ENCODE peak calls at places on chromosomes 1 and 21, in ten cellular contexts. O, B, A, G, J, C, E, V, U and Q are unnamed samples.

GRCh38 chr1:182584746-182585145 is 4.3 kb downstream of the RNASEL start:
- DNase-seq in B (no peak), U (no peak), C (no peak), O (no peak), V (no peak), G (no peak), J (no peak), E (no peak), A (no peak), Q (no peak)

GRCh38 chr1:103337779-103338178 is 187.7 kb upstream of the RNPC3 start:
- DNase-seq in O (no peak), E (no peak), J (no peak), V (no peak), B (no peak), G (no peak), A (no peak), U (no peak), C (no peak), Q (no peak)

GRCh38 chr1:46394108-46394871 is at the start of gene FAAH:
- DNase-seq in U (peak; percentile 77), J (peak; percentile 40), A (peak; percentile 33), O (peak; percentile 84), V (no peak), G (peak; percentile 47), C (peak; percentile 55), E (peak; percentile 64), B (no peak), Q (peak; percentile 45)

GRCh38 chr1:117237701-117238413 is 27.1 kb upstream of the VTCN1 start:
- DNase-seq in C (no peak), O (no peak), U (no peak), V (no peak), E (no peak), J (peak; percentile 20), A (no peak), B (no peak), G (peak; percentile 39), Q (no peak)

GRCh38 chr1:48242126-48242736 is 19.7 kb downstream of the SLC5A9 start:
- DNase-seq in J (no peak), G (no peak), O (no peak), V (no peak), A (no peak), U (no peak), E (no peak), B (no peak), C (no peak), Q (no peak)

GRCh38 chr1:39104158-39105060 is 78.3 kb downstream of the NDUFS5 start:
- DNase-seq in A (no peak), V (no peak), G (no peak), J (peak; percentile 45), O (peak; percentile 38), U (peak; percentile 28), B (no peak), C (no peak), E (peak; percentile 55), Q (no peak)

GRCh38 chr21:37370152-37371040 is 3.8 kb downstream of the DYRK1A start:
- DNase-seq in E (no peak), J (peak; percentile 79), G (no peak), O (no peak), C (no peak), V (no peak), B (peak; percentile 85), U (no peak), A (no peak), Q (no peak)

GRCh38 chr1:154320882-154321608 is at the start of gene AQP10:
- DNase-seq in B (peak; percentile 38), O (no peak), E (no peak), A (no peak), C (no peak), G (no peak), J (no peak), U (no peak), V (no peak), Q (no peak)

DNA sequence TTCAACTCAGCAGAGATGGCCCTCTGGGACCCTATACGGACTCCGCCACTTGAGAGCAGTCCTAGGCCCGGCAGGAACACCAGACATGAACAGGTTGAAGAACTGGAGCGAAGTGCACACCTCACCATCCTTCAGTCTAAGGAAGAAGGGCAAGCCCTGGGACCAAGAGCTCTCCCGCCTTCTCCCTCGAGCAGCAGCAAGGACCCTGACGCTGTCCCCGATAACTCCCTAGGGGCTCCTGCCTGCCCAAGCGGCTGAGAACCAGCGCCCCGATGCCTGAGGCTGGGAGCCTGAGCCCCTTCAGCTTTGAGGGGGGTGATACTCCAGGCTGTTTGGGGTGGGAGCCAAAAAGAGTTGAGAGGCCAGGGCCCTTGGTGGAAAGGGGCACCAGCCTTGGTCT is 10.2 kb downstream of the TMEM81 start:
- DNase-seq in O (no peak), C (no peak), J (no peak), B (no peak), U (no peak), G (no peak), E (no peak), V (no peak), A (no peak), Q (no peak)
- H3K27ac ChIP-seq in O (no peak overlapping the region), C (no peak overlapping the region), J (no peak overlapping the region), B (no peak overlapping the region), U (no peak overlapping the region), G (no peak overlapping the region), E (no peak overlapping the region), V (no peak overlapping the region), A (no peak overlapping the region), Q (no peak overlapping the region)

DNA sequence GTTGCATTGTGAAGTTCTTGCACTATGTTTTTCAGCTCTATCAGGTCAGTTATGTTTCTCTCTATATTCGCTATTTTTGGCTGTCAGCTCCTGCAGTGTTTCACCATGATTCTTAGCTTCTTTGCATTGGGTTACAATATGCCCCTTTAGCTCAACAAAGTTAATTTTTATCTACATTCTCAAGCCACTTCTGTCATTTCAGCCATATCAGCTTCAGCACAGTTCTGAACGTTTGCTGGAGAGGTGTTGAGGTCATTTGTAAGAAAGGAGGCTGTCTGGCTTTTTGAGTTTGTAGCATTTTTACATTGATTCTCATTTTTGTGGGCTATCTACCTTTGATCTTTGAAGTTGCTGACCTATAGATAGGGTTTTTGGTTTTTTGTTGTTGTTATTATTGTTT is 573.2 kb upstream of the RGS18 start:
- DNase-seq in J (no peak), V (no peak), C (no peak), G (no peak), B (no peak), O (no peak), A (no peak), E (no peak), U (no peak), Q (no peak)
- H3K27ac ChIP-seq in J (no peak overlapping the region), V (no peak overlapping the region), C (no peak overlapping the region), G (no peak overlapping the region), B (no peak overlapping the region), O (no peak overlapping the region), A (no peak overlapping the region), E (no peak overlapping the region), U (no peak overlapping the region), Q (no peak overlapping the region)

DNA sequence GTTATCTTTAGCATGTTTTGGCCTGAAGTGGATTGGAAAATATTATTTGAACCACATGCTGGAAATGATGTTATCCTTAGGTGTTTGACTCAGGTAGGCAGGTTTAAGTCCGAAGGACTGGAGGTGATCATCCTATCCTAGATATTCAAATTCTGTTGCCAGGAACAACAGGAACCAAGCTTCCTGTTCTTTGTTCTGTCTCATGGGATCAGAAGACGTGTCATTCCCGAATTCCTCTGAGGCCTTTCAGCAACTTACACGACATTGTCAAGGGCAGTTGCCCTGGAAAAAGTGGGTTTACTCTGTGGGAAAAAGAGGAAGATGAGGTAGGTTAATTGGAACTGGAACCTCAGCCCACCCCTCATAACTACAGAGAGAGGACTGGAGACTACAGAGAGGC is 36.6 kb downstream of the SLAMF6 start:
- DNase-seq in B (no peak), J (no peak), A (no peak), E (no peak), O (no peak), V (no peak), C (no peak), U (no peak), G (no peak), Q (no peak)
- H3K27ac ChIP-seq in B (no peak overlapping the region), J (no peak overlapping the region), A (no peak overlapping the region), E (no peak overlapping the region), O (no peak overlapping the region), V (no peak overlapping the region), C (no peak overlapping the region), U (no peak overlapping the region), G (no peak overlapping the region), Q (no peak overlapping the region)

GRCh38 chr1:166700696-166701095 is 138.6 kb upstream of the POGK start:
- DNase-seq in A (no peak), O (no peak), E (no peak), U (no peak), G (no peak), J (no peak), C (no peak), B (no peak), V (no peak), Q (no peak)

GRCh38 chr1:166703141-166703540 is 136.1 kb upstream of the POGK start:
- DNase-seq in U (no peak), G (no peak), B (no peak), E (no peak), C (no peak), O (no peak), J (no peak), V (no peak), A (no peak), Q (no peak)

GRCh38 chr1:166698771-166699170 is 140.5 kb upstream of the POGK start:
- DNase-seq in U (no peak), A (no peak), O (no peak), E (no peak), C (no peak), B (no peak), G (no peak), V (no peak), J (no peak), Q (no peak)

GRCh38 chr1:166701603-166702090 is 137.6 kb upstream of the POGK start:
- DNase-seq in U (no peak), J (no peak), B (no peak), A (no peak), O (no peak), C (no peak), E (no peak), V (no peak), G (no peak), Q (no peak)

GRCh38 chr1:166699613-166700012 is 139.7 kb upstream of the POGK start:
- DNase-seq in G (no peak), B (no peak), J (no peak), V (no peak), O (no peak), A (no peak), E (no peak), C (no peak), U (no peak), Q (no peak)
- H3K27ac ChIP-seq in G (no peak overlapping the region), B (no peak overlapping the region), J (no peak overlapping the region), V (no peak overlapping the region), O (no peak overlapping the region), A (no peak overlapping the region), E (no peak overlapping the region), C (no peak overlapping the region), U (no peak overlapping the region), Q (no peak overlapping the region)